ENCODE peak calls at places on chromosome 21, in five cellular contexts. R, Z, O, N and F are unnamed samples.

GRCh38 chr21:46205121-46205520 is 20.9 kb upstream of the SPATC1L start:
- DNase-seq in R (no peak), Z (no peak), O (no peak), N (no peak), F (peak)

GRCh38 chr21:19468981-19469715 is 1065.6 kb upstream of the TMPRSS15 start:
- DNase-seq in R (no peak), Z (no peak), O (no peak), N (no peak), F (no peak)

GRCh38 chr21:15627011-15627410 is 102.8 kb upstream of the USP25 start:
- DNase-seq in R (no peak), Z (no peak), O (no peak), N (no peak), F (no peak)

GRCh38 chr21:45490049-45490731 is 52.0 kb downstream of the SLC19A1 start:
- DNase-seq in R (no peak), Z (no peak), O (no peak), N (no peak), F (no peak)

GRCh38 chr21:16033193-16033592 is 303.4 kb downstream of the USP25 start:
- DNase-seq in R (no peak), Z (no peak), O (no peak), N (no peak), F (no peak)

GRCh38 chr21:33402011-33402979 is 918 bp upstream of the IFNGR2 start:
- DNase-seq in R (peak), Z (peak), O (peak), N (peak), F (peak)

GRCh38 chr21:31216206-31216605 is 127.9 kb downstream of the TIAM1 start:
- DNase-seq in R (no peak), Z (no peak), O (no peak), N (no peak), F (no peak)

GRCh38 chr21:45590246-45590725 is 48.0 kb upstream of the SLC19A1 start:
- DNase-seq in R (peak), Z (peak), O (peak), N (peak), F (peak)

GRCh38 chr21:26842976-26843911 is 2.0 kb downstream of the ADAMTS1 start:
- DNase-seq in R (peak), Z (peak), O (peak), N (peak), F (peak)

GRCh38 chr21:26587621-26588260 is 14.7 kb upstream of the CYYR1 start:
- DNase-seq in R (no peak), Z (no peak), O (peak), N (peak), F (no peak)

DNA sequence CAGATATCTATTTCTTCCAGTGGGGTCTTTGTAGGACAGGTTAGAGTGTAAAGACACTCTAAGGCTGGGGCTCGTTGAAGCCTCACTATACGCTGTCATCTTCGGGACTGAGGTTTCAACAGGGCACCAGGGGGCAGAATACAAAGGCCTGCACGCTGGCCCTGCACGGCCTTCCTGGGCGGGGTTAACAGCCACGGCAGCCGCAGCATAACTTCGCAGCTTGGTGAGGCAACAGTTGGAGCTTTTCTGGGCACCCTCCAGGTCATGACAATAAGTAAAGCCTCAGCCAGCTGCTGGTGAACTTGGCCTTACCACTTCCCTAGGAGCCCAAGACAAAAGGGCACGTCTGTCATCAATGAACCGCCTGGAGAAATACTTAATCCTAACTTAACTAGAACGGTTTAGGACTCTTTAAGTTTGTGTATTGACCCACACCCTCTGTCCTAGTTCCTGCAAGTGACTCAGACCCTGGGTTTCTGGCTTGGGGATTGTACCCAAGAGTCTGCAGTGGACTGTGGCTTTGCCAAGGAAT is 2.3 kb upstream of the RUNX1 start:
- DNase-seq in R (peak), Z (peak), O (peak), N (peak), F (peak)
- TF ChIP-seq POLR2A in R (peak), Z (no peak), O (no peak), N (no peak), F (no peak)

GRCh38 chr21:43916076-43916475 is 51.1 kb downstream of the AGPAT3 start:
- DNase-seq in R (no peak), Z (no peak), O (no peak), N (no peak), F (peak)

GRCh38 chr21:43918385-43918947 is 53.4 kb downstream of the AGPAT3 start:
- DNase-seq in R (no peak), Z (no peak), O (no peak), N (no peak), F (peak)

GRCh38 chr21:43917515-43918384 is 52.7 kb downstream of the AGPAT3 start:
- DNase-seq in R (peak), Z (no peak), O (no peak), N (no peak), F (peak)

GRCh38 chr21:43919283-43919682 is 54.3 kb downstream of the AGPAT3 start:
- DNase-seq in R (no peak), Z (no peak), O (no peak), N (no peak), F (no peak)

GRCh38 chr21:43916691-43917514 is 51.9 kb downstream of the AGPAT3 start:
- DNase-seq in R (no peak), Z (no peak), O (no peak), N (no peak), F (peak)
- TF ChIP-seq POLR2A in R (no peak), Z (no peak), O (no peak), N (no peak), F (no peak)

DNA sequence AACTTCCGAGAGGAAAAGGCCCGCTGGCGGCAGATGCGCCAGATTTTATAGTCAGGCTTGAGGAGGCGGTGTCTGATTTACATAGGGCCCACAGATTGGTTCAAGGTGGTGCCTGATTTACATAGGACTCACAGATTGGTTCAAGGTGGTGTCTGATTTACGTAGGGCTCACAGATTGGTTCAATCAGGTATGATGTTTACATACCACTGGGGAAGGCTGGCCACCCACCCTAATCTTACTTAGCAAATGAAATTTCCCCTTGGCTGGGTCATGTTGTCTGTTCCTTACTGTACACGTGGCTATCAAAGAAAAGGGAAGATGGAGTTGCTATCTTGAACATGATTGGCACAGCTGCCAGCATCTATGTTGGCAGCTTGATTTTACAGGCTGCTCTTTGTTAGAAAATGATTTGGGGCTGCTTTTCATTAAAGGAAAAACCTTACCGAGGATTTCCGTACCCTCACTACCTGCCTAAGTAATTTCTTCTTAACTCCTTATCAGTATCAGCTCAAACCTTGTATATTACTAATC is 96.3 kb downstream of the SETD4 start:
- DNase-seq in R (no peak), Z (peak), O (no peak), N (no peak), F (no peak)
- TF ChIP-seq POLR2A in R (no peak), Z (no peak), O (no peak), N (no peak), F (no peak)

DNA sequence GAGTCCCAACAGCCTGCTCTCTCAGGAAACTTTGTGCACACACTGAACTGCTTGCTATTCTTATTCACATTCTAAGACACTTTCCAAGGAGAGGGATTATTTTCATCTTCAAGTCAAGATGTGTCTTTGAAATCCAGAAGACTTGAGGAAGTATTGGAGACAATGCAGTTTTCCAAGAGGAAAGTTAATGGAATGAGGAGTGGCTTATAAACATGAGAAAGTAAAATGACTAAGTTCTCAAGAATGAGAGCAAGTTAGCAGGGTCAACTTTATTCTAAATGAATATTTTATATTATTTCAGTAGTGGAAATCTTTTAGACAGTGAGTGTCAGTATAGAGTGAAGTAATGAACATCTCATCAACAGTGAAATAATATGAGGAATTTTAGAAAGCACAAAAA is 1239.3 kb downstream of the MRPL39 start:
- DNase-seq in R (no peak), Z (no peak), O (no peak), N (no peak), F (no peak)
- TF ChIP-seq POLR2A in R (no peak), Z (no peak), O (no peak), N (no peak), F (no peak)

GRCh38 chr21:41953249-41953830 is 478 bp downstream of the C2CD2 start:
- DNase-seq in R (peak), Z (no peak), O (no peak), N (no peak), F (peak)

GRCh38 chr21:41952568-41953248 is 1.1 kb downstream of the C2CD2 start:
- DNase-seq in R (peak), Z (no peak), O (no peak), N (peak), F (peak)

GRCh38 chr21:41954654-41955499 is 1.1 kb upstream of the C2CD2 start:
- DNase-seq in R (no peak), Z (no peak), O (no peak), N (no peak), F (peak)

GRCh38 chr21:41955516-41955915 is 1.7 kb upstream of the C2CD2 start:
- DNase-seq in R (no peak), Z (no peak), O (no peak), N (no peak), F (peak)

DNA sequence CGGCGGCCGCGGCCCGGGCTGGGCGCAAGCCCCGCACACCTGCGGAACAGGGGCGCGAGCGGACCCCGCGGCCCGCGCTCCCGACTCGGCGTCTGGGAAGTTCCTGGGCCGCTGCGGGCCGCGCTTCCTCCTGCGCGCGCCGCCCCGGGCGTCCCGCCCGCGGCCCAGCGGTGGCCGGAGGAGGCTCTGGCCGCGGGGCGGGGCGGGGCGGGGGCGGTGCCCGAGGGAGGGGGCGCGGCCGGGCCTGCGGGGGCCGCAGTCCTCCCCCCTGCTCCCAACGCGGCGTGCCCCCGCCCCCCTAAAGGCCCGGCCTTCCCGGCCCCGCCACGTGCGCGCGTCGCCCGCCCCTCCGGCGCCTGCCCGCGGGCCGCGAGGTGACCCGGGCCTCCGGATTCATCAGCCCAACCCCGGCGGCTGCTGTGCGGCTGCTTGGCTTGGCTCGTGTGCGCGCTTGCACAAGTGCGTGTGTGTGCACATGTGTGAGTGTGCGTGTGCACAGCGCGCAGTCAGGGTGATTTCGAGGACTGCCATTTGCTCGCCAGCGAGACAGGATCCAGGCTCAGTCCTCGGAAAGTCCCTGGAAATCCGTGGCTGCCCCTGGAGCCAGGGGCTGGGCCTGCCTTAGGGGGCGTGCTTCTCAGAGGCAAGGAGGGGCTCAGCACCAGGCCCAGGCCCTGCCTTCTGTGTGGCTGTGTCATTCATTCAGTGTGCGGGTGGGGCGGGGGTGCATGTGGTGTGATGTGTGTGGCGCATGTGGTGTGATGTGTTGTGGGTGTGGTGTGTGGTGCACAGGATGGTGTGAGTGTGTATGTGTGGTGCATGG is at the start of gene C2CD2:
- DNase-seq in R (peak), Z (no peak), O (peak), N (peak), F (peak)
- TF ChIP-seq POLR2A in R (no peak), Z (no peak), O (peak), N (peak), F (no peak)

DNA sequence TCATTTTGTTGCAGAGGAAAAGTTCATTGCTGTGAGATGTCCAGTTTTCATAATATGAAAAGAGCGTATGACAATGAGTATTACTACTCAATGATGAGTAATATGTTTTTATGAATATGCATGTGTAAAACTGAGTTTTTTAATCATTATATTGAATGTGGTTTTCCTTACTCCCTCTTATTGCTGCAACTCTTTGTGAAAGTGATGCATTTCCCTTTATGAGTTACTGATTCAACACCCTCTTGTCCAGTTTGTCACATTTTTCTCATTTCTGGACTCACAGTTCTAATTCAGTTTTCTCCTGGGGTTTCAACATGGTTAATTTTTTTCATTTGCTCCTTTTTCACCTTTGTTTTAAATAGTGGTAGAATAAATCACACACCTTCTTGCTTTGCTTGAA is 35.2 kb upstream of the KCNJ15 start:
- DNase-seq in R (no peak), Z (no peak), O (no peak), N (no peak), F (no peak)
- TF ChIP-seq POLR2A in R (no peak), Z (no peak), O (no peak), N (no peak), F (no peak)

GRCh38 chr21:44317871-44318270 is 18.0 kb downstream of the PFKL start:
- DNase-seq in R (no peak), Z (no peak), O (no peak), N (no peak), F (no peak)
- TF ChIP-seq POLR2A in R (no peak), Z (no peak), O (no peak), N (no peak), F (no peak)

DNA sequence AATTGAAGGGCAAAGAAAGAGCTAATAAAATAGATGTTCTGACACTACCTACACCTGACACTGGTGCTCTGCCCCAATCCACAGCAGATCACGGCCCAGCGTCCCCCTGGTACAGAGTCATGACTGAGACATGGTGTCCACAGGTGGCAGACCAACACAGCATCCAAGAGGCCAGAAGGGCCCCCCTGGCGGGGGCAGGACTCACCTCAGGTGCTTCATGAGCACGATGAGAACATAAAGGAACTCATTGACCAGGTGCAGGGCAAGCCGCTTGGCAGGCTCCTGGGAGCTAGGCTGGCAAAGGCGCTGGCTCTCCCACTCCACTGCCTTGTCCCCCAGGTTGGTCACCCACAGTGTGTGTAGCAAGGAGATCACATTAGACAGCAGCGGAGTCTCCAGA is 20.4 kb downstream of the MRAP start:
- DNase-seq in R (no peak), Z (no peak), O (no peak), N (no peak), F (no peak)
- TF ChIP-seq POLR2A in R (no peak), Z (no peak), O (no peak), N (no peak), F (no peak)